ENCODE peak calls at places on chromosomes 4 and X, in ten cellular contexts. X, Y, I, O, P, G, Z, K, Q and S are unnamed samples.

GRCh38 chr4:117831060-117831683 is 203.1 kb upstream of the NDST3 start:
- DNase-seq in X (no peak), Y (no peak), I (no peak), O (no peak), P (no peak), G (no peak), Z (no peak), K (no peak), Q (no peak), S (no peak)

GRCh38 chr4:38509551-38509950 is 154.4 kb upstream of the KLF3 start:
- DNase-seq in X (no peak), Y (no peak), I (no peak), O (no peak), P (no peak), G (no peak), Z (no peak), K (no peak), Q (no peak), S (peak; percentile 30)

GRCh38 chr4:33052241-33052640 is 2332.1 kb downstream of the PCDH7 start:
- DNase-seq in X (no peak), Y (no peak), I (no peak), O (no peak), P (no peak), G (no peak), Z (no peak), K (no peak), Q (no peak), S (no peak)

GRCh38 chr4:1883583-1883982 is 12.4 kb downstream of the NSD2 start:
- DNase-seq in X (no peak), Y (no peak), I (no peak), O (no peak), P (no peak), G (no peak), Z (no peak), K (no peak), Q (no peak), S (no peak)

GRCh38 chr4:142817442-142817841 is 28.7 kb downstream of the INPP4B start:
- DNase-seq in X (no peak), Y (no peak), I (no peak), O (peak; percentile 80), P (no peak), G (no peak), Z (peak; percentile 98), K (peak; percentile 88), Q (no peak), S (no peak)

GRCh38 chr4:99404595-99405287 is 30.4 kb downstream of the ADH7 start:
- DNase-seq in X (no peak), Y (no peak), I (no peak), O (peak; percentile 63), P (no peak), G (peak; percentile 87), Z (peak; percentile 96), K (peak; percentile 95), Q (no peak), S (no peak)

GRCh38 chrX:106802063-106802387 is 448 bp upstream of the TBC1D8B start:
- DNase-seq in X (no peak), Y (no peak), I (no peak), O (no peak), P (no peak), G (no peak), Z (peak; percentile 36), K (no peak), Q (no peak), S (no peak)

GRCh38 chr4:155973639-155974475 is 20.2 kb upstream of the CTSO start:
- DNase-seq in X (no peak), Y (no peak), I (no peak), O (no peak), P (no peak), G (no peak), Z (peak; percentile 77), K (peak; percentile 37), Q (no peak), S (no peak)

GRCh38 chrX:132956421-132957210 is 1.8 kb downstream of the HS6ST2 start:
- DNase-seq in X (no peak), Y (no peak), I (no peak), O (no peak), P (no peak), G (no peak), Z (no peak), K (no peak), Q (peak; percentile 41), S (no peak)

DNA sequence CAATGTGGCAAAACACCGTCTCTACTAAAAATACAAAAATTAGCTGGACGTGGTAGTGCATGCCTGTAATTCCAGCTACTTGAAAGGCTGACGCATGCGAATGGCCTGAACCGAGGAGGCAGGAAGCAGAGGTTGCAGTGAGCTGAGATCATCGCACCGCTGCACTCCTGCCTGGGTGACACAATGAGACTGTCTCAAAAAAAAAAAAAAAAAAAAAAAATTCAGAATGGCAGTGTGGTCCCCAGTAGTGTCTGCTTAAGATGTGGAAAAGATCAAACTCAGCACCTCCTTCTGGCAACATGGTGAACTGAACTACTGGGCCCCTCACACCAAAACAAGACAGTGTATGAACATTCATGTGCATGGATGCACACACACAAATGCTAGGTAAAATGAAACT is 32.2 kb downstream of the SMS start:
- DNase-seq in X (no peak), Y (no peak), I (no peak), O (no peak), P (no peak), G (no peak), Z (peak; percentile 93), K (peak; percentile 83), Q (no peak), S (peak; percentile 13)
- TF ChIP-seq CTCF in X (no peak), Y (no peak), I (no peak), O (no peak), P (no peak), G (no peak), Z (peak; percentile 27), K (peak; percentile 13), Q (no peak), S (no peak)

GRCh38 chrX:644304-645023 is 13.9 kb downstream of the SHOX start:
- DNase-seq in X (no peak), Y (peak; percentile 55), I (no peak), O (no peak), P (no peak), G (no peak), Z (no peak), K (no peak), Q (no peak), S (no peak)

GRCh38 chrX:646796-647195 is 16.2 kb downstream of the SHOX start:
- DNase-seq in X (no peak), Y (no peak), I (no peak), O (no peak), P (no peak), G (no peak), Z (no peak), K (no peak), Q (no peak), S (no peak)

GRCh38 chrX:643911-644303 is 13.3 kb downstream of the SHOX start:
- DNase-seq in X (no peak), Y (no peak), I (no peak), O (no peak), P (no peak), G (no peak), Z (no peak), K (no peak), Q (no peak), S (no peak)

GRCh38 chrX:646228-646495 is 15.6 kb downstream of the SHOX start:
- DNase-seq in X (no peak), Y (no peak), I (no peak), O (no peak), P (no peak), G (no peak), Z (no peak), K (no peak), Q (no peak), S (no peak)

DNA sequence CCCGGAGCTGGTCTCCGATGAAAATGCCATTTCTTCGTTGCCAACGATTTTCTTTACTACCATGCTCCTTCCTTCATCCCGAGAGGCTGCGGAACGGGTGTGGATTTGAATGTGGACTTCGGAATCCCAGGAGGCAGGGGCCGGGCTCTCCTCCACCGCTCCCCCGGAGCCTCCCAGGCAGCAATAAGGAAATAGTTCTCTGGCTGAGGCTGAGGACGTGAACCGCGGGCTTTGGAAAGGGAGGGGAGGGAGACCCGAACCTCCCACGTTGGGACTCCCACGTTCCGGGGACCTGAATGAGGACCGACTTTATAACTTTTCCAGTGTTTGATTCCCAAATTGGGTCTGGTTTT is 14.4 kb downstream of the SHOX start:
- DNase-seq in X (no peak), Y (peak; percentile 77), I (peak; percentile 82), O (no peak), P (no peak), G (no peak), Z (no peak), K (no peak), Q (no peak), S (no peak)
- H3K27me3 ChIP-seq in X (peaks cover 64% of the 10 kb centered on the region), Y (no peaks in the 10 kb centered on the region), I (peaks cover 49% of the 10 kb centered on the region), O (peaks cover 8% of the 10 kb centered on the region), P (peaks cover 56% of the 10 kb centered on the region), G (no peaks in the 10 kb centered on the region), Z (no peaks in the 10 kb centered on the region), K (no peaks in the 10 kb centered on the region), Q (no peaks in the 10 kb centered on the region), S (peaks cover 18% of the 10 kb centered on the region)

GRCh38 chr4:128450326-128451120 is 162.9 kb upstream of the PGRMC2 start:
- DNase-seq in X (no peak), Y (no peak), I (no peak), O (no peak), P (no peak), G (no peak), Z (peak; percentile 38), K (peak; percentile 26), Q (no peak), S (no peak)
- H3K27ac ChIP-seq in X (no peak overlapping the region), Y (no peak overlapping the region), I (peak overlapping the region; percentile 51), O (no peak overlapping the region), P (no peak overlapping the region), G (no peak overlapping the region), Z (no peak overlapping the region), K (no peak overlapping the region), Q (no peak overlapping the region), S (no peak overlapping the region)

GRCh38 chr4:186946682-186947294 is 223.1 kb upstream of the FAT1 start:
- DNase-seq in X (no peak), Y (peak; percentile 79), I (peak; percentile 80), O (no peak), P (no peak), G (no peak), Z (peak; percentile 37), K (peak; percentile 34), Q (peak; percentile 83), S (no peak)
- TF ChIP-seq CTCF in X (no peak), Y (peak; percentile 86), I (peak; percentile 42), O (no peak), P (no peak), G (no peak), Z (peak; percentile 29), K (peak; percentile 31), Q (peak; percentile 43), S (no peak)

GRCh38 chr4:86536166-86536565 is 57.9 kb upstream of the PTPN13 start:
- DNase-seq in X (no peak), Y (no peak), I (no peak), O (no peak), P (no peak), G (no peak), Z (no peak), K (no peak), Q (no peak), S (no peak)
- H3K27me3 ChIP-seq in X (no peaks in the 10 kb centered on the region), Y (no peaks in the 10 kb centered on the region), I (no peaks in the 10 kb centered on the region), O (no peaks in the 10 kb centered on the region), P (no peaks in the 10 kb centered on the region), G (no peaks in the 10 kb centered on the region), Z (no peaks in the 10 kb centered on the region), K (no peaks in the 10 kb centered on the region), Q (no peaks in the 10 kb centered on the region), S (no peaks in the 10 kb centered on the region)

DNA sequence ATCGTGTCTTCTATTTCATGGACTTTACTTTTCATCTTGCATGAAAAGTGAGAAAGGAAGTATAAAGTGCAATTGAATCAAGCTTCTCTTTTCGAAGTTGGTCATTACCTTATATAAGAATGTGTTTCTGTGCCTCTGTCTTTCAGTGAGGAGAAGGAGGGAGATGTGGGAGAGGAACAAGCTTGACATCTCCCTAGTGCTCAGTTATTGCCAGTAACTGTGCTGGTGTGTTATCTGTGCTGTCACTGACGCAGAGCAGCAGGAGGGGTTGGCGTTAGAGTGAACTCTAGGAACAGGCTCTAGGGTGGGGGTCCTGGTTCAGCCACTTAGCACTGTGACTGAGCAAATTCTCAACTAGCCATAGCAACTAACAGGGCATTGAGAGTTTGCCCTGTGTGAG is 34.0 kb upstream of the TBC1D9 start:
- DNase-seq in X (no peak), Y (no peak), I (no peak), O (no peak), P (no peak), G (no peak), Z (no peak), K (no peak), Q (no peak), S (no peak)
- H3K27ac ChIP-seq in X (no peak overlapping the region), Y (peak overlapping the region; percentile 25), I (peak overlapping the region; percentile 48), O (no peak overlapping the region), P (no peak overlapping the region), G (peak overlapping the region; percentile 62), Z (no peak overlapping the region), K (no peak overlapping the region), Q (no peak overlapping the region), S (no peak overlapping the region)